ENCODE peak calls at places on chromosomes 1 and 21, in six cellular contexts. A is dorsolateral prefrontal cortex; Y is CD8-positive, alpha-beta T cell; C is mammary epithelial cell; I is cardiac muscle cell; H is H1. N is an unnamed sample.

GRCh38 chr1:2049517-2050481 is at the start of gene PRKCZ:
- DNase-seq in A (no peak), Y (peak; percentile 98), C (peak; percentile 94), I (peak; percentile 95), H (peak; percentile 71), N (peak; percentile 70)

GRCh38 chr21:42645211-42646075 is 8.0 kb upstream of the PDE9A start:
- DNase-seq in A (no peak), Y (no peak), C (no peak), I (no peak), H (no peak), N (no peak)

GRCh38 chr21:45029968-45030636 is 44.3 kb upstream of the ADARB1 start:
- DNase-seq in A (no peak), Y (no peak), C (no peak), I (no peak), H (peak; percentile 23), N (no peak)

GRCh38 chr1:233326319-233326994 is 1.1 kb upstream of the MAP3K21 start:
- DNase-seq in A (no peak), Y (no peak), C (no peak), I (no peak), H (no peak), N (no peak)

GRCh38 chr1:206633708-206634121 is 1.6 kb upstream of the DYRK3 start:
- DNase-seq in A (no peak), Y (no peak), C (peak; percentile 97), I (no peak), H (no peak), N (peak; percentile 78)

GRCh38 chr1:166626711-166627110 is 212.6 kb upstream of the POGK start:
- DNase-seq in A (no peak), Y (no peak), C (no peak), I (no peak), H (no peak), N (no peak)

GRCh38 chr1:178101654-178102053 is 7.8 kb downstream of the RASAL2 start:
- DNase-seq in A (no peak), Y (no peak), C (no peak), I (no peak), H (no peak), N (no peak)

GRCh38 chr1:230303822-230304221 is 122.3 kb downstream of the PGBD5 start:
- DNase-seq in A (no peak), Y (no peak), C (no peak), I (no peak), H (no peak), N (peak; percentile 24)

GRCh38 chr21:42313501-42313969 is 1.7 kb downstream of the TFF3 start:
- DNase-seq in A (no peak), Y (no peak), C (no peak), I (peak; percentile 20), H (no peak), N (no peak)

GRCh38 chr1:177858222-177858894 is 111.5 kb downstream of the SEC16B start:
- DNase-seq in A (no peak), Y (no peak), C (no peak), I (no peak), H (no peak), N (no peak)

GRCh38 chr1:76585980-76586674 is 281.2 kb upstream of the ST6GALNAC5 start:
- DNase-seq in A (no peak), Y (no peak), C (no peak), I (no peak), H (no peak), N (no peak)

GRCh38 chr1:113530021-113530420 is 139.7 kb downstream of the MAGI3 start:
- DNase-seq in A (no peak), Y (no peak), C (no peak), I (no peak), H (no peak), N (no peak)

GRCh38 chr1:207745839-207746767 is 5.8 kb upstream of the CD46 start:
- DNase-seq in A (no peak), Y (no peak), C (no peak), I (no peak), H (no peak), N (no peak)

GRCh38 chr1:170010443-170010842 is 64.1 kb downstream of the KIFAP3 start:
- DNase-seq in A (no peak), Y (no peak), C (no peak), I (peak; percentile 67), H (no peak), N (no peak)

GRCh38 chr1:28737245-28738137 is 751 bp downstream of the YTHDF2 start:
- DNase-seq in A (peak; percentile 6), Y (peak; percentile 62), C (peak; percentile 49), I (peak; percentile 72), H (peak; percentile 23), N (peak; percentile 36)

GRCh38 chr1:10549919-10550656 is 75.3 kb downstream of the PEX14 start:
- DNase-seq in A (no peak), Y (no peak), C (no peak), I (no peak), H (no peak), N (no peak)

GRCh38 chr21:45264146-45264918 is 23.4 kb downstream of the POFUT2 start:
- DNase-seq in A (no peak), Y (peak; percentile 40), C (no peak), I (no peak), H (no peak), N (no peak)

GRCh38 chr21:31973402-31973944 is 100.7 kb downstream of the HUNK start:
- DNase-seq in A (no peak), Y (no peak), C (no peak), I (no peak), H (no peak), N (no peak)

GRCh38 chr1:220810179-220810653 is 23.5 kb downstream of the MTARC1 start:
- DNase-seq in A (peak; percentile 42), Y (peak; percentile 78), C (no peak), I (peak; percentile 87), H (no peak), N (no peak)

GRCh38 chr21:46317710-46318463 is 5.8 kb downstream of the C21orf58 start:
- DNase-seq in A (no peak), Y (no peak), C (no peak), I (no peak), H (no peak), N (no peak)

GRCh38 chr1:77757616-77758015 is 2.0 kb downstream of the USP33 start:
- DNase-seq in A (no peak), Y (no peak), C (peak; percentile 37), I (no peak), H (no peak), N (peak; percentile 75)

GRCh38 chr1:99970713-99971255 is 988 bp downstream of the SLC35A3 start:
- DNase-seq in A (no peak), Y (no peak), C (peak; percentile 14), I (no peak), H (no peak), N (no peak)

GRCh38 chr1:99965646-99966375 is 4.0 kb upstream of the SLC35A3 start:
- DNase-seq in A (no peak), Y (no peak), C (no peak), I (no peak), H (no peak), N (no peak)

GRCh38 chr1:99969260-99969728 is 502 bp upstream of the SLC35A3 start:
- DNase-seq in A (no peak), Y (no peak), C (no peak), I (no peak), H (no peak), N (no peak)

GRCh38 chr1:99969729-99970591 is at the start of gene SLC35A3:
- DNase-seq in A (peak; percentile 75), Y (peak; percentile 88), C (peak; percentile 77), I (peak; percentile 87), H (peak; percentile 65), N (no peak)

GRCh38 chr1:99968214-99968613 is 1.6 kb upstream of the SLC35A3 start:
- DNase-seq in A (no peak), Y (no peak), C (no peak), I (no peak), H (no peak), N (no peak)
- TF ChIP-seq CTCF in A (no peak), Y (no peak), C (no peak), I (no peak), H (no peak), N (no peak)

DNA sequence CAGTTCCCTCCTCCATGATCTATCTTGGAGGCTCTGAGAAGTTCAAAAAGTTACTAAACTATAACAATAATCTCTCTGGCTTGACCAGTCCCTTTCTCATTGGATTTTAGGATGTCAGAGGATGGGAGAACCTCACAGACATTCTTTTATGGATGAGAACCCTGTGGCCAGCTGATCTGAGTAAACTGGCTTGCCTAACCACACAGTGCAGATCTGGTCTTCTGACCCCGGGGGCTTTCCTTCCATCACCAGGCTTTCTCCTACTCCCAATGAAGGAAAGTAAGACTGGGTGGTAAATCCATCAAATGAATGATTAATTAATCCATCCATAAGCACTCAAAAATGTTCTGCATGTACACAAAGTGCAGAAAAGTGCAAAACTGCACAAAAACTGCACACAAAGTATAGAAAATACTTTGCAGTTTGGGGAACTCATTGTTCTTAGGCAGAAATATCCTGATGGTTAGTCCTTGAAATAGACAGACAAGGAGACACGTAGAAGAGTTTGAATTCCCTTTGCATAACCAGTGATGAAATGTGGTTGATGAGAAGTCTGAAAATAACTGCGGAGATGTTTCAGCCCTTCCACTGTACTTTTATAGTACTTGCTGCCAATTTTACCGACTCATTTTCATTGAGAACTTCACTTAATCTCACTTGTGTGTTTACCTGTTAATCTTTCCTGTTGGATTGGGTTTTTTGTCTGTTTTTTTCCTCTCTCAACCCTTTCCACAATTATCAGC is 2.5 kb upstream of the F3 start:
- DNase-seq in A (no peak), Y (no peak), C (peak; percentile 41), I (no peak), H (no peak), N (no peak)
- H3K4me3 ChIP-seq in A (no peak overlapping the region), Y (no peak overlapping the region), C (peak overlapping the region; percentile 68), I (no peak overlapping the region), H (no peak overlapping the region), N (no peak overlapping the region)

GRCh38 chr1:27301052-27301422 is 20.9 kb upstream of the TMEM222 start:
- DNase-seq in A (no peak), Y (no peak), C (no peak), I (no peak), H (no peak), N (no peak)
- TF ChIP-seq CTCF in A (no peak), Y (no peak), C (no peak), I (no peak), H (no peak), N (no peak)

GRCh38 chr1:41883507-41883906 is 35.2 kb downstream of the HIVEP3 start:
- DNase-seq in A (no peak), Y (no peak), C (no peak), I (no peak), H (no peak), N (no peak)

GRCh38 chr1:41880261-41880660 is 38.5 kb downstream of the HIVEP3 start:
- DNase-seq in A (no peak), Y (no peak), C (peak; percentile 65), I (no peak), H (no peak), N (no peak)

GRCh38 chr1:41882496-41882895 is 36.2 kb downstream of the HIVEP3 start:
- DNase-seq in A (no peak), Y (no peak), C (peak; percentile 62), I (no peak), H (no peak), N (no peak)

GRCh38 chr1:41880951-41881885 is 37.5 kb downstream of the HIVEP3 start:
- DNase-seq in A (no peak), Y (no peak), C (no peak), I (no peak), H (no peak), N (no peak)

DNA sequence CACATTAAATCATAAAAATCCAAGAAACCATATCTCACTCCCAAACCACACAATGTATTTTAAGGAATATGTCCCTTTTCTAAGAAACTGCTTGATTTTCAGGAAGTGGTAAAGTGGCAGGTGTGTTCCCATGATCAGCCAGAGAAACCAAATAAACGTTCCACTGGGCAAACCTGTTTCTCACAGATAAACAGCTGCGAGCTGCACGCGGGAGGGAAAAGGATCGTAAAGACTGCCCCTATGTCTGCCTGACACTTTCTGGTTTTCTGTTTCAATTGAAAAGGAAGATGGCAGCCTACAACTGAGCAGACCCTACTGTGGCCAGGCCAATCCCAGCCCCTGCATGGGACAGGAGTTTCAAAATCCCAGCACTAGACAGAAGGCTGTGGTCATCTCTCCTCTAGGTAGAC is 36.6 kb downstream of the HIVEP3 start:
- DNase-seq in A (no peak), Y (no peak), C (no peak), I (no peak), H (no peak), N (no peak)
- H3K4me3 ChIP-seq in A (no peak overlapping the region), Y (no peak overlapping the region), C (no peak overlapping the region), I (no peak overlapping the region), H (no peak overlapping the region), N (no peak overlapping the region)